ENCODE peak calls at places on chromosomes 12 and 14, in five cellular contexts. One of them, this sample, is unnamed.

GRCh38 chr14:32710351-32711102 is 228.2 kb upstream of the NPAS3 start:
- DNase-seq in CD4-positive, CD25-positive, alpha-beta regulatory T cell: no peak
- DNase-seq in endodermal cell: no peak
- DNase-seq in left ventricle myocardium inferior: no peak
- DNase-seq in CD8-positive, alpha-beta memory T cell: no peak
- DNase-seq in this sample: no peak

GRCh38 chr14:76564471-76565119 is 188.7 kb downstream of the ESRRB start:
- DNase-seq in CD8-positive, alpha-beta memory T cell: no peak
- DNase-seq in CD4-positive, CD25-positive, alpha-beta regulatory T cell: peak; percentile 2
- DNase-seq in left ventricle myocardium inferior: no peak
- DNase-seq in endodermal cell: peak; percentile 67
- DNase-seq in this sample: no peak

GRCh38 chr12:77754086-77754485 is 76.6 kb upstream of the NAV3 start:
- DNase-seq in endodermal cell: peak; percentile 80
- DNase-seq in CD8-positive, alpha-beta memory T cell: no peak
- DNase-seq in CD4-positive, CD25-positive, alpha-beta regulatory T cell: no peak
- DNase-seq in left ventricle myocardium inferior: no peak
- DNase-seq in this sample: no peak

GRCh38 chr14:72679106-72679505 is 214.8 kb downstream of the DPF3 start:
- DNase-seq in CD8-positive, alpha-beta memory T cell: no peak
- DNase-seq in endodermal cell: no peak
- DNase-seq in left ventricle myocardium inferior: peak; percentile 37
- DNase-seq in CD4-positive, CD25-positive, alpha-beta regulatory T cell: no peak
- DNase-seq in this sample: no peak

GRCh38 chr14:34997762-34998161 is 15.0 kb downstream of the SRP54 start:
- DNase-seq in endodermal cell: no peak
- DNase-seq in CD8-positive, alpha-beta memory T cell: no peak
- DNase-seq in CD4-positive, CD25-positive, alpha-beta regulatory T cell: no peak
- DNase-seq in left ventricle myocardium inferior: no peak
- DNase-seq in this sample: no peak

GRCh38 chr14:40436551-40436950 is 1004.3 kb upstream of the FBXO33 start:
- DNase-seq in endodermal cell: no peak
- DNase-seq in CD4-positive, CD25-positive, alpha-beta regulatory T cell: no peak
- DNase-seq in left ventricle myocardium inferior: no peak
- DNase-seq in CD8-positive, alpha-beta memory T cell: no peak
- DNase-seq in this sample: no peak

GRCh38 chr12:110813756-110814155 is 33.0 kb upstream of the CCDC63 start:
- DNase-seq in CD8-positive, alpha-beta memory T cell: no peak
- DNase-seq in endodermal cell: no peak
- DNase-seq in left ventricle myocardium inferior: no peak
- DNase-seq in CD4-positive, CD25-positive, alpha-beta regulatory T cell: no peak
- DNase-seq in this sample: no peak

GRCh38 chr14:61754627-61755381 is 7.4 kb upstream of the SNAPC1 start:
- DNase-seq in CD4-positive, CD25-positive, alpha-beta regulatory T cell: no peak
- DNase-seq in left ventricle myocardium inferior: no peak
- DNase-seq in endodermal cell: no peak
- DNase-seq in CD8-positive, alpha-beta memory T cell: no peak
- DNase-seq in this sample: no peak

GRCh38 chr12:62191747-62192485 is 68.3 kb upstream of the USP15 start:
- DNase-seq in endodermal cell: peak; percentile 78
- DNase-seq in CD8-positive, alpha-beta memory T cell: no peak
- DNase-seq in left ventricle myocardium inferior: no peak
- DNase-seq in CD4-positive, CD25-positive, alpha-beta regulatory T cell: peak; percentile 25
- DNase-seq in this sample: peak; percentile 39

GRCh38 chr12:100437038-100437841 is 36.4 kb upstream of the NR1H4 start:
- DNase-seq in left ventricle myocardium inferior: no peak
- DNase-seq in endodermal cell: no peak
- DNase-seq in CD8-positive, alpha-beta memory T cell: no peak
- DNase-seq in CD4-positive, CD25-positive, alpha-beta regulatory T cell: peak; percentile 7
- DNase-seq in this sample: no peak

GRCh38 chr14:77882098-77882497 is 82.2 kb downstream of the ADCK1 start:
- DNase-seq in endodermal cell: no peak
- DNase-seq in left ventricle myocardium inferior: peak; percentile 71
- DNase-seq in CD4-positive, CD25-positive, alpha-beta regulatory T cell: no peak
- DNase-seq in CD8-positive, alpha-beta memory T cell: no peak
- DNase-seq in this sample: no peak

GRCh38 chr14:44962573-44963528 is 861 bp downstream of the TOGARAM1 start:
- DNase-seq in CD8-positive, alpha-beta memory T cell: no peak
- DNase-seq in CD4-positive, CD25-positive, alpha-beta regulatory T cell: peak; percentile 63
- DNase-seq in left ventricle myocardium inferior: peak; percentile 57
- DNase-seq in endodermal cell: no peak
- DNase-seq in this sample: peak; percentile 10

GRCh38 chr14:91415794-91416743 is 1.6 kb downstream of the CCDC88C start:
- DNase-seq in CD4-positive, CD25-positive, alpha-beta regulatory T cell: peak; percentile 93
- DNase-seq in CD8-positive, alpha-beta memory T cell: peak; percentile 52
- DNase-seq in left ventricle myocardium inferior: no peak
- DNase-seq in endodermal cell: peak; percentile 50
- DNase-seq in this sample: peak; percentile 89

GRCh38 chr14:83253870-83254269 is 1720.2 kb upstream of the SEL1L start:
- DNase-seq in left ventricle myocardium inferior: no peak
- DNase-seq in CD8-positive, alpha-beta memory T cell: no peak
- DNase-seq in CD4-positive, CD25-positive, alpha-beta regulatory T cell: no peak
- DNase-seq in endodermal cell: no peak
- DNase-seq in this sample: no peak

GRCh38 chr14:87491816-87492215 is 501.2 kb downstream of the GALC start:
- DNase-seq in left ventricle myocardium inferior: no peak
- DNase-seq in CD8-positive, alpha-beta memory T cell: no peak
- DNase-seq in CD4-positive, CD25-positive, alpha-beta regulatory T cell: no peak
- DNase-seq in endodermal cell: peak; percentile 67
- DNase-seq in this sample: no peak

GRCh38 chr14:61588419-61588901 is 106.9 kb upstream of the HIF1A start:
- DNase-seq in CD8-positive, alpha-beta memory T cell: no peak
- DNase-seq in left ventricle myocardium inferior: no peak
- DNase-seq in CD4-positive, CD25-positive, alpha-beta regulatory T cell: no peak
- DNase-seq in endodermal cell: no peak
- DNase-seq in this sample: no peak

GRCh38 chr12:112841891-112842290 is 50.3 kb downstream of the RPH3A start:
- DNase-seq in CD8-positive, alpha-beta memory T cell: no peak
- DNase-seq in endodermal cell: peak; percentile 35
- DNase-seq in CD4-positive, CD25-positive, alpha-beta regulatory T cell: no peak
- DNase-seq in left ventricle myocardium inferior: no peak
- DNase-seq in this sample: no peak

GRCh38 chr12:57904848-57905811 is 36.2 kb upstream of the ATP23 start:
- DNase-seq in left ventricle myocardium inferior: peak; percentile 81
- DNase-seq in CD4-positive, CD25-positive, alpha-beta regulatory T cell: peak; percentile 83
- DNase-seq in CD8-positive, alpha-beta memory T cell: peak; percentile 74
- DNase-seq in endodermal cell: peak; percentile 99
- DNase-seq in this sample: peak; percentile 84

GRCh38 chr12:22529281-22530060 is 14.9 kb downstream of the C2CD5 start:
- DNase-seq in left ventricle myocardium inferior: no peak
- DNase-seq in CD4-positive, CD25-positive, alpha-beta regulatory T cell: peak; percentile 66
- DNase-seq in CD8-positive, alpha-beta memory T cell: no peak
- DNase-seq in endodermal cell: no peak
- DNase-seq in this sample: peak; percentile 42

GRCh38 chr12:124434951-124435805 is 132.2 kb downstream of the NCOR2 start:
- DNase-seq in CD4-positive, CD25-positive, alpha-beta regulatory T cell: no peak
- DNase-seq in left ventricle myocardium inferior: no peak
- DNase-seq in endodermal cell: peak; percentile 76
- DNase-seq in CD8-positive, alpha-beta memory T cell: no peak
- DNase-seq in this sample: no peak

GRCh38 chr12:69284131-69284530 is 44.8 kb downstream of the CPSF6 start:
- DNase-seq in left ventricle myocardium inferior: peak; percentile 81
- DNase-seq in CD8-positive, alpha-beta memory T cell: peak; percentile 8
- DNase-seq in endodermal cell: peak; percentile 91
- DNase-seq in CD4-positive, CD25-positive, alpha-beta regulatory T cell: peak; percentile 23
- DNase-seq in this sample: no peak

GRCh38 chr12:125092872-125093680 is 27.8 kb downstream of the AACS start:
- DNase-seq in endodermal cell: peak; percentile 71
- DNase-seq in CD8-positive, alpha-beta memory T cell: no peak
- DNase-seq in left ventricle myocardium inferior: peak; percentile 59
- DNase-seq in CD4-positive, CD25-positive, alpha-beta regulatory T cell: no peak
- DNase-seq in this sample: no peak

GRCh38 chr14:88849717-88850116 is 25.3 kb downstream of the TTC8 start:
- DNase-seq in endodermal cell: no peak
- DNase-seq in CD4-positive, CD25-positive, alpha-beta regulatory T cell: no peak
- DNase-seq in left ventricle myocardium inferior: no peak
- DNase-seq in CD8-positive, alpha-beta memory T cell: no peak
- DNase-seq in this sample: no peak

GRCh38 chr14:81303258-81303935 is 82.6 kb upstream of the GTF2A1 start:
- DNase-seq in left ventricle myocardium inferior: no peak
- DNase-seq in endodermal cell: no peak
- DNase-seq in CD4-positive, CD25-positive, alpha-beta regulatory T cell: peak; percentile 78
- DNase-seq in CD8-positive, alpha-beta memory T cell: no peak
- DNase-seq in this sample: no peak

GRCh38 chr12:6953417-6954315 is 2.5 kb downstream of the PTPN6 start:
- DNase-seq in CD8-positive, alpha-beta memory T cell: peak; percentile 79
- DNase-seq in endodermal cell: peak; percentile 51
- DNase-seq in CD4-positive, CD25-positive, alpha-beta regulatory T cell: peak; percentile 66
- DNase-seq in left ventricle myocardium inferior: peak; percentile 47
- DNase-seq in this sample: peak; percentile 72

GRCh38 chr12:115451785-115452736 is 768.1 kb upstream of the TBX3 start:
- DNase-seq in left ventricle myocardium inferior: peak; percentile 59
- DNase-seq in CD8-positive, alpha-beta memory T cell: no peak
- DNase-seq in endodermal cell: peak; percentile 91
- DNase-seq in CD4-positive, CD25-positive, alpha-beta regulatory T cell: no peak
- DNase-seq in this sample: no peak
- H3K27ac ChIP-seq in left ventricle myocardium inferior: peak overlapping the region; percentile 83
- H3K27ac ChIP-seq in CD8-positive, alpha-beta memory T cell: no peak overlapping the region
- H3K27ac ChIP-seq in endodermal cell: no peak overlapping the region
- H3K27ac ChIP-seq in CD4-positive, CD25-positive, alpha-beta regulatory T cell: no peak overlapping the region
- H3K27ac ChIP-seq in this sample: no peak overlapping the region

DNA sequence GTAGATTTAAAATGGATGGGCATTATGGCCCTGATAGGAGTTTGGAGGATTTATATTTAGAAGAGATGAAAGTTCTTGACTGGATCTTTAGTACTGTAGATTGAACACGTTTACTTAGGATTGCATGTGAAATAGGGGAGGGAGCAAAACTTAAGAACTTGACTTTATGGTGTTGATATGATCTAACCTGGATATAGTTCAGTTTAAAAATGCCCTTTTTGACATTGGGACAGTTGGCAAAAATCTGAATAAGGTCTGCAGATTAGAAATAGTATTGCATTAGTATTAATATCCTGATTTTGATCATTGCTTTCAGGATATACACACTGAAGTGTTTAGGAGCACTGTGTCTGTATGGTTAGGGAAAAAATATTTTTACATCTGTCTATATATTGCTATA is 9.6 kb downstream of the TMBIM6 start:
- DNase-seq in CD8-positive, alpha-beta memory T cell: no peak
- DNase-seq in CD4-positive, CD25-positive, alpha-beta regulatory T cell: no peak
- DNase-seq in left ventricle myocardium inferior: no peak
- DNase-seq in endodermal cell: no peak
- DNase-seq in this sample: no peak
- H3K36me3 ChIP-seq in CD8-positive, alpha-beta memory T cell: peaks cover 25% of the 10 kb centered on the region
- H3K36me3 ChIP-seq in CD4-positive, CD25-positive, alpha-beta regulatory T cell: peaks cover 41% of the 10 kb centered on the region
- H3K36me3 ChIP-seq in left ventricle myocardium inferior: peaks cover 42% of the 10 kb centered on the region
- H3K36me3 ChIP-seq in endodermal cell: peaks cover 67% of the 10 kb centered on the region
- H3K36me3 ChIP-seq in this sample: peaks cover 41% of the 10 kb centered on the region

GRCh38 chr12:79826267-79827128 is 108.4 kb downstream of the PPP1R12A start:
- DNase-seq in CD8-positive, alpha-beta memory T cell: no peak
- DNase-seq in left ventricle myocardium inferior: no peak
- DNase-seq in endodermal cell: no peak
- DNase-seq in CD4-positive, CD25-positive, alpha-beta regulatory T cell: no peak
- DNase-seq in this sample: no peak

GRCh38 chr12:79827484-79827883 is 107.4 kb downstream of the PPP1R12A start:
- DNase-seq in left ventricle myocardium inferior: no peak
- DNase-seq in CD8-positive, alpha-beta memory T cell: no peak
- DNase-seq in CD4-positive, CD25-positive, alpha-beta regulatory T cell: no peak
- DNase-seq in endodermal cell: no peak
- DNase-seq in this sample: no peak

GRCh38 chr12:79818856-79819255 is 116.0 kb downstream of the PPP1R12A start:
- DNase-seq in left ventricle myocardium inferior: no peak
- DNase-seq in endodermal cell: no peak
- DNase-seq in CD8-positive, alpha-beta memory T cell: no peak
- DNase-seq in CD4-positive, CD25-positive, alpha-beta regulatory T cell: no peak
- DNase-seq in this sample: no peak

GRCh38 chr12:79822475-79822874 is 112.4 kb downstream of the PPP1R12A start:
- DNase-seq in endodermal cell: no peak
- DNase-seq in left ventricle myocardium inferior: no peak
- DNase-seq in CD4-positive, CD25-positive, alpha-beta regulatory T cell: no peak
- DNase-seq in CD8-positive, alpha-beta memory T cell: no peak
- DNase-seq in this sample: no peak
- H3K27ac ChIP-seq in endodermal cell: no peak overlapping the region
- H3K27ac ChIP-seq in left ventricle myocardium inferior: no peak overlapping the region
- H3K27ac ChIP-seq in CD4-positive, CD25-positive, alpha-beta regulatory T cell: no peak overlapping the region
- H3K27ac ChIP-seq in CD8-positive, alpha-beta memory T cell: no peak overlapping the region
- H3K27ac ChIP-seq in this sample: no peak overlapping the region

DNA sequence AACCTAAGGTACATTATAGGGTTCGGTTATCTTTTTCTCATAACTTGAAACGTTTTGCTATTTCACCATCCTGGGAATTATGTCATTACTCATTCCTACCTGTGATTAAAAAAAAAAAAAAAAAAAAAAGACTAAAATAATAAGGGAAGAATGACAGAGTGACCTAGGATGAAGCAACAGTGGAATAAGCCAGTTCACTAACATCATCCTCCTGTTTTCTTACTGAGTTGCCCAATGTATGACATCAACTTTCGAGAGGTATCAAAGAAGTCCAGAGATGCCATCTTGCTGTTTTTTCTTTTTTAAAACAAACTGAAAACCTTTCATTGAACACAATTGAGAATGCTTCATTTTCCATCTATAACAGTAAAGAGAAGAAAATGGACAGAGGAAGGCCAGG is 42.8 kb downstream of the AMN start:
- DNase-seq in endodermal cell: no peak
- DNase-seq in CD4-positive, CD25-positive, alpha-beta regulatory T cell: no peak
- DNase-seq in CD8-positive, alpha-beta memory T cell: no peak
- DNase-seq in left ventricle myocardium inferior: no peak
- DNase-seq in this sample: no peak
- H3K36me3 ChIP-seq in endodermal cell: peaks cover 96% of the 10 kb centered on the region
- H3K36me3 ChIP-seq in CD4-positive, CD25-positive, alpha-beta regulatory T cell: peaks cover 5% of the 10 kb centered on the region
- H3K36me3 ChIP-seq in CD8-positive, alpha-beta memory T cell: no peaks in the 10 kb centered on the region
- H3K36me3 ChIP-seq in left ventricle myocardium inferior: peaks cover 100% of the 10 kb centered on the region
- H3K36me3 ChIP-seq in this sample: no peaks in the 10 kb centered on the region

GRCh38 chr12:109458771-109459208 is 18.3 kb downstream of the KCTD10 start:
- DNase-seq in CD4-positive, CD25-positive, alpha-beta regulatory T cell: peak; percentile 12
- DNase-seq in endodermal cell: peak; percentile 87
- DNase-seq in left ventricle myocardium inferior: no peak
- DNase-seq in CD8-positive, alpha-beta memory T cell: no peak
- DNase-seq in this sample: no peak
- H3K27ac ChIP-seq in CD4-positive, CD25-positive, alpha-beta regulatory T cell: no peak overlapping the region
- H3K27ac ChIP-seq in endodermal cell: peak overlapping the region; percentile 83
- H3K27ac ChIP-seq in left ventricle myocardium inferior: peak overlapping the region; percentile 99
- H3K27ac ChIP-seq in CD8-positive, alpha-beta memory T cell: no peak overlapping the region
- H3K27ac ChIP-seq in this sample: no peak overlapping the region

DNA sequence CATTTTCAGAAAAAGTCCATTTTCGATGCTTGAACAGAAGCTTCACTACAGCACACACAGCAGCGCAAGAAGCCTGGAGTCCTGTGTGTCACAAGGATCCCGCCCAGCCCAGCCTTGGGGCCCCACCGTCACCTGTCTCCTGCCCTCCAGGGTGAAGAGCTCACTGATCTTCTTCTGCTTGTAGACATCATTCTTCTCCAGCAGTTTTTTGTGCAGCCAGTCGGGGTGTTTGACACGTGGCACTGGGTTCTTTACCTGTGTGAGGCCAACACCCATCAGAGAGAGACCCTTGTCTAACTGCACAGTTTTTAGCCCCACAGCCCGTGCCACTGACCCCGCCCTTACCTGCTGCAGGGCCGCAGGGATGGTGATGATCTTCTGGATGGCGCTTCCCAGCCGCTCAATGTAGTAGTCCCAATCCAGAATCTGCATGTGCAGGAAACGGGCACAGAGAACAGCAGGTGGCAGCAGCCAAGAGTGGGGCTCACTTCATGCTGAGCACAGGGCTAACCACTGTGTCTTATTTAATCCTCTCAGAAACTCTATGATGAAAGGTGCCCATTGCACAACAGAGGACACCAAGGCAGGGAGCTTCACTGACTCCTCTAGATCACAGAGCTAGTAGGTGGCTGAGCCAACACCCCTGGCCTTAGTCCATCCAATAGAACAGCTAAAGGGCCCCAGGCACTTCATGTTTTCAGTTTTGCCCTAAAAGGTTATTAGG is 30.0 kb downstream of the POLE start:
- DNase-seq in endodermal cell: no peak
- DNase-seq in CD4-positive, CD25-positive, alpha-beta regulatory T cell: no peak
- DNase-seq in CD8-positive, alpha-beta memory T cell: no peak
- DNase-seq in left ventricle myocardium inferior: no peak
- DNase-seq in this sample: no peak
- H3K36me3 ChIP-seq in endodermal cell: peaks cover 93% of the 10 kb centered on the region
- H3K36me3 ChIP-seq in CD4-positive, CD25-positive, alpha-beta regulatory T cell: peaks cover 78% of the 10 kb centered on the region
- H3K36me3 ChIP-seq in CD8-positive, alpha-beta memory T cell: peaks cover 27% of the 10 kb centered on the region
- H3K36me3 ChIP-seq in left ventricle myocardium inferior: peaks cover 95% of the 10 kb centered on the region
- H3K36me3 ChIP-seq in this sample: peaks cover 56% of the 10 kb centered on the region

This sample was measured in CD4-positive, alpha-beta memory T cell.